ENCODE peak calls at places on chromosomes 2 and 18, in seven cellular contexts. X, W, E, I, C, H and K are unnamed samples.

GRCh38 chr2:33133436-33133835 is 186.7 kb downstream of the LTBP1 start:
- DNase-seq in C (peak), E (no peak), H (no peak), W (peak), X (no peak), I (peak), K (no peak)

GRCh38 chr2:230067990-230068657 is 600 bp downstream of the SLC16A14 start:
- DNase-seq in X (no peak), W (peak), I (peak), H (peak), C (peak), E (peak), K (no peak)

GRCh38 chr2:39228413-39229209 is 15.2 kb downstream of the CDKL4 start:
- DNase-seq in C (no peak), I (peak), H (no peak), E (no peak), W (no peak), X (no peak), K (no peak)

GRCh38 chr2:239791727-239792648 is 233.2 kb downstream of the NDUFA10 start:
- DNase-seq in W (no peak), X (no peak), H (no peak), I (no peak), C (no peak), E (peak), K (no peak)

GRCh38 chr2:121771976-121772742 is 16.7 kb downstream of the TSN start:
- DNase-seq in I (no peak), X (no peak), H (no peak), C (no peak), E (no peak), W (peak), K (peak)

GRCh38 chr18:22223263-22223960 is 54.0 kb downstream of the GATA6 start:
- DNase-seq in H (peak), E (peak), X (peak), C (peak), W (peak), I (peak), K (peak)

GRCh38 chr2:43020296-43020695 is 206.1 kb downstream of the ZFP36L2 start:
- DNase-seq in X (no peak), W (no peak), E (no peak), C (no peak), I (no peak), H (no peak), K (no peak)

GRCh38 chr18:55384551-55385275 is 203.3 kb downstream of the TCF4 start:
- DNase-seq in X (peak), H (peak), E (no peak), C (peak), I (peak), W (peak), K (no peak)

GRCh38 chr2:60316381-60317028 is 236.9 kb downstream of the BCL11A start:
- DNase-seq in E (peak), I (peak), W (no peak), C (no peak), H (no peak), X (no peak), K (no peak)

GRCh38 chr18:76018211-76018610 is 476.8 kb downstream of the ZNF516 start:
- DNase-seq in H (no peak), E (no peak), W (no peak), C (no peak), X (no peak), I (no peak), K (no peak)

GRCh38 chr2:26979761-26980160 is 9.3 kb downstream of the MAPRE3 start:
- DNase-seq in I (no peak), W (no peak), E (no peak), H (no peak), X (no peak), C (no peak), K (no peak)

GRCh38 chr2:41962912-41963652 is 84.7 kb upstream of the PKDCC start:
- DNase-seq in H (no peak), C (no peak), I (no peak), X (no peak), W (no peak), E (no peak), K (no peak)

GRCh38 chr18:26487437-26487836 is 60.9 kb downstream of the KCTD1 start:
- DNase-seq in I (no peak), C (no peak), X (peak), H (peak), E (no peak), W (no peak), K (no peak)

GRCh38 chr2:25929789-25930473 is 51.6 kb upstream of the ASXL2 start:
- DNase-seq in H (no peak), I (no peak), E (no peak), C (no peak), X (no peak), W (no peak), K (no peak)